ENCODE peak calls at places on chromosome 2, in five cellular contexts. A is stomach; X is OCI-LY7; J is neural progenitor cell; E is CD8-positive, alpha-beta T cell. V is an unnamed sample.

GRCh38 chr2:195304310-195304709 is 352.7 kb upstream of the SLC39A10 start:
- DNase-seq in J (peak; percentile 48), E (no peak), A (no peak), X (peak; percentile 32), V (no peak)

GRCh38 chr2:229249536-229249935 is 21.6 kb downstream of the PID1 start:
- DNase-seq in X (no peak), A (no peak), E (no peak), J (no peak), V (no peak)

GRCh38 chr2:117406443-117406842 is 408.0 kb upstream of the DDX18 start:
- DNase-seq in X (no peak), J (no peak), A (no peak), E (no peak), V (no peak)

GRCh38 chr2:69074926-69075325 is 61.9 kb downstream of the ANTXR1 start:
- DNase-seq in X (no peak), J (no peak), E (no peak), A (no peak), V (no peak)

GRCh38 chr2:240397542-240397916 is 37.9 kb upstream of the GPC1 start:
- DNase-seq in A (no peak), J (no peak), X (no peak), E (peak; percentile 2), V (no peak)

GRCh38 chr2:128732976-128733431 is 414.3 kb upstream of the HS6ST1 start:
- DNase-seq in A (no peak), E (no peak), X (no peak), J (no peak), V (peak; percentile 49)

GRCh38 chr2:76197842-76198448 is 487.2 kb upstream of the GCFC2 start:
- DNase-seq in X (peak; percentile 61), E (peak; percentile 11), A (peak; percentile 64), J (peak; percentile 80), V (peak; percentile 25)

GRCh38 chr2:239528146-239528545 is 127.3 kb upstream of the HDAC4 start:
- DNase-seq in X (no peak), E (no peak), A (no peak), J (no peak), V (no peak)

GRCh38 chr2:84556190-84556589 is 39.9 kb downstream of the DNAH6 start:
- DNase-seq in A (no peak), E (no peak), J (no peak), X (no peak), V (no peak)

DNA sequence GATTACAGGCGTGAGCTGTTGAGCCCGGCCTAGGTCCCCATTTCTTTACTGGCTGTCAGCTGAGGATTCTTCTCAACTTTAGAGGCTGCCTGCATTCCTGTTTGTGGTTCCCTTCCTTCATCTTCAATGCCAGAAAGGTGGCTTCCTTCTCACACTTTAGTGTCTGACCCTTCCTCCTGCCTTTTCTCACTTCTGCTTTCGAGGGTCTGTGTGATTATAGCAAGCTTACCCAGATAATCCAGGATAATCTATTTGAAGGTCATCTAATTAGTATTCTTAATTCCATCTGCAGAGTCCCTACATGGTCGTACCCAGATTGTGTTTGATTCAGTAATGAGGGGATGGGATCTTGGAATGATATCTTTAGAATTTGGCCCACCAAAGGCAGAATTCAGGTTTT is 157.4 kb downstream of the TANC1 start:
- DNase-seq in J (no peak), E (no peak), A (no peak), X (no peak), V (no peak)
- H3K27ac ChIP-seq in J (no peak overlapping the region), E (no peak overlapping the region), A (peak overlapping the region; percentile 68), X (no peak overlapping the region), V (peak overlapping the region; percentile 97)

GRCh38 chr2:188204830-188205229 is 86.8 kb upstream of the GULP1 start:
- DNase-seq in J (no peak), A (no peak), E (no peak), X (no peak), V (no peak)
- TF ChIP-seq CTCF in J (no peak), A (no peak), E (no peak), X (no peak), V (no peak)

GRCh38 chr2:34050413-34050812 is 451.3 kb upstream of the FAM98A start:
- DNase-seq in A (no peak), E (no peak), J (no peak), X (no peak), V (no peak)
- H3K27ac ChIP-seq in A (no peak overlapping the region), E (no peak overlapping the region), J (no peak overlapping the region), X (no peak overlapping the region), V (no peak overlapping the region)

DNA sequence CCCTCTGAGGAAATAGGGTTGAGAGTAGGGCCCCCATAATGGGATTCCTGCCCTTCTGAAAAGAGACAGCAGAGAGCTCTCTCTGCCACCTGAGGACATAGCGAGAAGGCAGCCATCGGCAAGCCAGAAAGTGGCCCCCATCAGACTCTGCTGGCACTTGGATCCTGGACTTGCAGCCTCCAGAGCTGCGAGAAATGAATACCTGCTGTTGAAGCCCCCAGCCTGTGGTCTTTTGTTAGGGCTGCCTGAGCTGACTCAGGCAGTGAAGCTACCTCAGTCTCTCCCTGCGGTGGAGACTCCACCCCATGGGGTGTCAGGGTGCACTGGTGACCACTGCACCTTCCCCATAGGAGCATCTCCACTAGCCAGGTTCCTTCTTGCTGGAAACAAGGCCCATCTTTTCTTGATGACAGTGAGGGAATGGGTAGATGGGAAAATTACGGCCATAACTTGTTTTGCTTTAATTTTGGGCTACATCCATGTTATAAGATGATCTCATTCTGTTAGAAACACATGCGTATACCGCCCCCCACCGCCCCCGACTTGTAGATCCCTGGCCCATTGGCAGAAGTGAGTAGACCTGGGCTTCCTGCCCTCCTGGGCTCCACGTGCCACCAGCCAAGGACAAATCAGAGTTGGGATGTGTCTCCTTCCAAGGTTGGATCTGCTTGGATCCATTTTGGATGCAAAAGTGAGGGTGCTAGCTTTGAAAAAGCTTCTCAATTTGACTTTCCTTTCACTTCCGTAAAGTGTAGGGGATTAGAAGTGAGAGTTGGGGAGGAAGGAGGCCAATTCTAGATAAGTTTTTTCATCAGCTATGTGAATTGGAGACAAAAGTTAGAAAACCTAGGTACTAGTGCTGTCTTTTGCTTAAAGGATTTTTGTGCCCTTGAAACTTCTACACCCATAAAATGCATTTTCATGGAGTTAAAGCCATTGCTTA is 42.9 kb downstream of the NCK2 start:
- DNase-seq in J (no peak), E (no peak), X (peak; percentile 80), A (no peak), V (no peak)
- TF ChIP-seq CTCF in J (no peak), E (no peak), X (peak; percentile 92), A (no peak), V (no peak)

DNA sequence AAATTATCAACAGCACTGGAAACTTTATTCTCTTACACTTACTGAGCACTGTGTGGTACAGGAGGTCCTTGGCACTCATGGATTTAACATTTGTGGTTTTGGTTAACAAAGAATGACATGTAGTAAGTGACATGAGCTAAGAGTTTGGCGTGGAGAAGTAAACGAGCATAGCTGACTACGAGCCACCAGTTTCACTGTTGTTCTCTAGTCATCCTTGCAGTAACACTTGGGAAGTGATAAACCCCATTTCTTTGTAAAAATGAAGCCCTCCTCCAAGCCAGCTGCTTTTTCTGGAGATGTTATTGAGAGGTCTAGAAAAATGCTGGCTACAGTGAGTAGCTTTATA is 32.7 kb downstream of the QPCT start:
- DNase-seq in A (no peak), J (no peak), E (no peak), X (peak; percentile 66), V (no peak)
- H3K27ac ChIP-seq in A (no peak overlapping the region), J (no peak overlapping the region), E (no peak overlapping the region), X (peak overlapping the region; percentile 98), V (no peak overlapping the region)

GRCh38 chr2:160353166-160353565 is 140.4 kb downstream of the RBMS1 start:
- DNase-seq in J (no peak), A (no peak), X (peak; percentile 33), E (peak; percentile 35), V (peak; percentile 23)
- TF ChIP-seq CTCF in J (peak; percentile 26), A (no peak), X (peak; percentile 82), E (peak; percentile 64), V (peak; percentile 34)

DNA sequence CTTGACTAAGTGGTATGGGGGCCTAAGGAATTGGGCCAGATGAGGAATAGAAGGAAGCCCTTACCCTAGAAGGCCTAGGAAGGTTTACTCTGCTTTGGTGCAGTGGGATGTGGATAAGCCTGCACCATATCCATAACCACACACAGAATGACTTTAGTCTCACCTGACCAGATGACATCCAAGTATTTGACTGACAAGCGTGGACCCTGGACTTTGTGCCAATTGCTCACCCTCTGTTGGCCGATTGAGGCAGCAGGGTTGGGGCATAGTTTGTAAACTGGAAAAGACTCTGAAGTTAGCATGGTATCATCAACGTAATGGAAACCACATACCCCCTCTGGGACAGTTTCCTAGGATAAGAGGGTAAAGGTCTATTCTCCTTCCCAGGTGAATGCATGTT is 36.5 kb upstream of the SERPINE2 start:
- DNase-seq in A (no peak), E (no peak), X (no peak), J (no peak), V (no peak)
- H3K27ac ChIP-seq in A (no peak overlapping the region), E (no peak overlapping the region), X (no peak overlapping the region), J (no peak overlapping the region), V (no peak overlapping the region)

GRCh38 chr2:98381494-98381893 is 35.2 kb downstream of the CNGA3 start:
- DNase-seq in X (no peak), E (no peak), J (no peak), A (no peak), V (no peak)

GRCh38 chr2:98383166-98383565 is 36.9 kb downstream of the CNGA3 start:
- DNase-seq in E (no peak), A (no peak), J (no peak), X (no peak), V (no peak)

GRCh38 chr2:98382739-98383138 is 36.5 kb downstream of the CNGA3 start:
- DNase-seq in E (no peak), J (no peak), A (no peak), X (no peak), V (no peak)

GRCh38 chr2:98380203-98380535 is 33.9 kb downstream of the CNGA3 start:
- DNase-seq in X (no peak), J (no peak), A (no peak), E (no peak), V (no peak)

GRCh38 chr2:98382086-98382485 is 35.8 kb downstream of the CNGA3 start:
- DNase-seq in A (no peak), E (no peak), J (no peak), X (no peak), V (no peak)
- TF ChIP-seq CTCF in A (no peak), E (no peak), J (no peak), X (no peak), V (no peak)